ENCODE peak calls at places on chromosomes 12 and 14, in nine cellular contexts. One of them, this sample, is unnamed.

GRCh38 chr12:11171953-11172675 is 1.1 kb downstream of the SMIM10L1 start:
- DNase-seq in AG04450: no peak
- DNase-seq in A549: peak; percentile 10
- DNase-seq in CD8-positive, alpha-beta T cell: no peak
- DNase-seq in fibroblast of mammary gland: peak; percentile 34
- DNase-seq in fibroblast of lung: peak; percentile 43
- DNase-seq in IMR-90: peak; percentile 19
- DNase-seq in Peyer's patch: no peak
- DNase-seq in neural progenitor cell: peak; percentile 22
- DNase-seq in this sample: peak; percentile 48

GRCh38 chr12:116164263-116164817 is 113.2 kb downstream of the MED13L start:
- DNase-seq in AG04450: no peak
- DNase-seq in A549: no peak
- DNase-seq in CD8-positive, alpha-beta T cell: no peak
- DNase-seq in fibroblast of mammary gland: no peak
- DNase-seq in fibroblast of lung: peak; percentile 31
- DNase-seq in IMR-90: peak; percentile 11
- DNase-seq in Peyer's patch: no peak
- DNase-seq in neural progenitor cell: no peak
- DNase-seq in this sample: peak; percentile 42

GRCh38 chr12:88985631-88986030 is 366.7 kb downstream of the DUSP6 start:
- DNase-seq in AG04450: no peak
- DNase-seq in A549: no peak
- DNase-seq in CD8-positive, alpha-beta T cell: no peak
- DNase-seq in fibroblast of mammary gland: no peak
- DNase-seq in fibroblast of lung: no peak
- DNase-seq in IMR-90: peak; percentile 67
- DNase-seq in Peyer's patch: no peak
- DNase-seq in neural progenitor cell: no peak
- DNase-seq in this sample: no peak

GRCh38 chr14:105486974-105487448 is 325 bp downstream of the CRIP1 start:
- DNase-seq in AG04450: no peak
- DNase-seq in A549: no peak
- DNase-seq in CD8-positive, alpha-beta T cell: peak; percentile 73
- DNase-seq in fibroblast of mammary gland: no peak
- DNase-seq in fibroblast of lung: no peak
- DNase-seq in IMR-90: no peak
- DNase-seq in Peyer's patch: peak; percentile 92
- DNase-seq in neural progenitor cell: peak; percentile 45
- DNase-seq in this sample: no peak

GRCh38 chr12:76866146-76866545 is 12.7 kb downstream of the CSRP2 start:
- DNase-seq in AG04450: no peak
- DNase-seq in A549: no peak
- DNase-seq in CD8-positive, alpha-beta T cell: no peak
- DNase-seq in fibroblast of mammary gland: no peak
- DNase-seq in fibroblast of lung: no peak
- DNase-seq in IMR-90: no peak
- DNase-seq in Peyer's patch: no peak
- DNase-seq in neural progenitor cell: peak; percentile 79
- DNase-seq in this sample: no peak

GRCh38 chr12:91877461-91878230 is 268.0 kb downstream of the BTG1 start:
- DNase-seq in AG04450: no peak
- DNase-seq in A549: no peak
- DNase-seq in CD8-positive, alpha-beta T cell: peak; percentile 30
- DNase-seq in fibroblast of mammary gland: no peak
- DNase-seq in fibroblast of lung: no peak
- DNase-seq in IMR-90: no peak
- DNase-seq in Peyer's patch: no peak
- DNase-seq in neural progenitor cell: no peak
- DNase-seq in this sample: no peak

GRCh38 chr12:39622306-39622705 is 2.7 kb upstream of the ABCD2 start:
- DNase-seq in AG04450: no peak
- DNase-seq in A549: no peak
- DNase-seq in CD8-positive, alpha-beta T cell: no peak
- DNase-seq in fibroblast of mammary gland: no peak
- DNase-seq in fibroblast of lung: no peak
- DNase-seq in IMR-90: no peak
- DNase-seq in Peyer's patch: no peak
- DNase-seq in neural progenitor cell: no peak
- DNase-seq in this sample: no peak

GRCh38 chr14:77133718-77134338 is 7.8 kb downstream of the ZDHHC22 start:
- DNase-seq in AG04450: peak; percentile 11
- DNase-seq in A549: peak; percentile 65
- DNase-seq in CD8-positive, alpha-beta T cell: peak; percentile 55
- DNase-seq in fibroblast of mammary gland: peak; percentile 58
- DNase-seq in fibroblast of lung: peak; percentile 61
- DNase-seq in IMR-90: peak; percentile 61
- DNase-seq in Peyer's patch: no peak
- DNase-seq in neural progenitor cell: peak; percentile 95
- DNase-seq in this sample: peak; percentile 69

DNA sequence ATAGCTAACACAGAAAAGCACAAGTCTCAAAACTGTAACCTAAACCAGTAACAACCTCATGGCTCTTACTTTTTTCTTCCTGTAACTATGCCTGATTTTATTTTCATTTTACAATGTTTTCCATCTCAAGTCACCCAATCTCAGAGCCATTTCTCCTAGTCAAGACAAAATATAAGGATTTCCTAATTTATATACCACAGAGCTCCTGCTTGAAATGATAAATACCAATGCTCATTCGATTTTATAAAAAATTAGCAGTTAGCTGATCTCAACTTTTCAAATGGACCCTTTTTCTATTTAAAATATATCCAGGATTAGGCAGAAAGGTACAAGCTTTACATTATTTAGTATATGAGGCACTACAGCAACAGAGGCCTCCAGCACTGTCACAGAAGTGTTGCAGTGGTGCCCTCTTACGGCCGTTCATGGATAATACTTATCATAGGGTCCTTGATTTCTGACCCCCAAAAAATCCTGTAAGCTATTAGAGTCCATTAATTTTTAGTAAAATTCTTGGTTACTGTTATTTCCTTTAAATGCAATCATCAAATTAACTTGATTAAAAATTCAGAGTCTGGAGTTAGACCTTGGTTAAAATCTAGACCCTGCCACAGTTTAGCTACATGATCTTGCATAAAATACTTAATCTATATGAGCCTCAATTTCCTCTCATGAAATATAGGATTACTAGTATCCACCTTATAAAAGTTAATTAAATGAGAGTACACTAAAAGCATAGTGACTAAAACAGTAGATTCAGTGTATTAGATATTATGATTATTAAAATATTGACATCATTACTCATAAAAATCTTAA is 68.3 kb downstream of the SEC23A start:
- DNase-seq in AG04450: no peak
- DNase-seq in A549: peak; percentile 13
- DNase-seq in CD8-positive, alpha-beta T cell: no peak
- DNase-seq in fibroblast of mammary gland: no peak
- DNase-seq in fibroblast of lung: peak; percentile 19
- DNase-seq in IMR-90: no peak
- DNase-seq in Peyer's patch: no peak
- DNase-seq in neural progenitor cell: peak; percentile 69
- DNase-seq in this sample: no peak
- TF ChIP-seq CTCF in AG04450: peak; percentile 44
- TF ChIP-seq CTCF in A549: peak; percentile 50
- TF ChIP-seq CTCF in CD8-positive, alpha-beta T cell: no peak
- TF ChIP-seq CTCF in fibroblast of mammary gland: peak; percentile 36
- TF ChIP-seq CTCF in fibroblast of lung: peak; percentile 25
- TF ChIP-seq CTCF in IMR-90: peak; percentile 16
- TF ChIP-seq CTCF in Peyer's patch: no peak
- TF ChIP-seq CTCF in neural progenitor cell: peak; percentile 74
- TF ChIP-seq CTCF in this sample: peak; percentile 54

GRCh38 chr12:94618995-94619695 is 31.2 kb downstream of the TMCC3 start:
- DNase-seq in AG04450: peak; percentile 64
- DNase-seq in A549: no peak
- DNase-seq in CD8-positive, alpha-beta T cell: no peak
- DNase-seq in fibroblast of mammary gland: peak; percentile 98
- DNase-seq in fibroblast of lung: peak; percentile 91
- DNase-seq in IMR-90: peak; percentile 93
- DNase-seq in Peyer's patch: no peak
- DNase-seq in neural progenitor cell: no peak
- DNase-seq in this sample: peak; percentile 79

GRCh38 chr12:94617101-94617500 is 33.3 kb downstream of the TMCC3 start:
- DNase-seq in AG04450: no peak
- DNase-seq in A549: no peak
- DNase-seq in CD8-positive, alpha-beta T cell: no peak
- DNase-seq in fibroblast of mammary gland: no peak
- DNase-seq in fibroblast of lung: no peak
- DNase-seq in IMR-90: no peak
- DNase-seq in Peyer's patch: no peak
- DNase-seq in neural progenitor cell: no peak
- DNase-seq in this sample: no peak

GRCh38 chr12:94614288-94614721 is 36.1 kb downstream of the TMCC3 start:
- DNase-seq in AG04450: no peak
- DNase-seq in A549: no peak
- DNase-seq in CD8-positive, alpha-beta T cell: no peak
- DNase-seq in fibroblast of mammary gland: no peak
- DNase-seq in fibroblast of lung: peak; percentile 69
- DNase-seq in IMR-90: no peak
- DNase-seq in Peyer's patch: no peak
- DNase-seq in neural progenitor cell: peak; percentile 85
- DNase-seq in this sample: peak; percentile 33

GRCh38 chr12:94616217-94616729 is 34.1 kb downstream of the TMCC3 start:
- DNase-seq in AG04450: no peak
- DNase-seq in A549: peak; percentile 65
- DNase-seq in CD8-positive, alpha-beta T cell: no peak
- DNase-seq in fibroblast of mammary gland: no peak
- DNase-seq in fibroblast of lung: no peak
- DNase-seq in IMR-90: no peak
- DNase-seq in Peyer's patch: peak; percentile 79
- DNase-seq in neural progenitor cell: peak; percentile 22
- DNase-seq in this sample: peak; percentile 25

DNA sequence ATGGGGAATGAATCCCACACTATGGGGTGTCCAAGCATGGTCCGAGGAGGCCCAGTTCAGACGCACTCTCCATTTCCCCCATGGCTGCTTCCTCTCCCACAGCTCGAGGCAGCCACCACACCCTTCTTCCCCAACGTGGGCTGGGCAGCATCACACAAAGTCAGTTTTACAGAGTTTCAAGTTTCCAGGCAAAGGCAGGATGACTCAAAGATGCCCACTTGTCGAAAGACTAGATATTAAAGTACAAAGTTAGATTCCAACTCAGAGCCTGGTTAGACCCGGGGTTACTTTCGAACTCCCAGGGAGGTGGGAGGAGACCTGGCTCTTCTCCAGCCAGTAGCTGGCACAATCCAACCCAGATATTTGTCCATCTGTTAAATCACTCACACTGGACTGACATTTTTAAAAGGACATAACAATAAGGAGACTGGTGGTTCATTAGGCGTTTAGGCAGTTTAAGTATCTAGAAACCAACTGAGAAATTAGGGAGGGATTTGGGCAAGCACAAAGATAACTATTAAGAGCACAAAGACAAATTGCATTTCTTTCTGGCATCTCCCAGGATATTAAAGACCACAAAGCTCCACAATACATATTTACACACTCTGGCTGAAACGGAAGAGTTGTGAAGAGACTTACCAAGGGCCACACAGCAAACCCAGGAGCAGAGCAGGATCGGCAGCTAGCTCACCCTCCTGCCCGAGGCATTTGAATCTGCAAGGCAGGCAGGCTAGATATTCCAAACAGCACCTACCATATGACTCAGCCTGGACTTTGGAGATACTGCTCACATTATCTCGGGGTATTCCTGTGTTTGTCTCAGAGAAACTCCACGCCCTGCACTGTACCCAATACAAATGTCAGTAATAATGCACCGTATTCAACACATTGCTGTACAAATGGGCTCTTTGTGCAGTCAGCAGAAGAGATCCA is 34.8 kb downstream of the TMCC3 start:
- DNase-seq in AG04450: peak; percentile 6
- DNase-seq in A549: peak; percentile 53
- DNase-seq in CD8-positive, alpha-beta T cell: no peak
- DNase-seq in fibroblast of mammary gland: peak; percentile 69
- DNase-seq in fibroblast of lung: peak; percentile 69
- DNase-seq in IMR-90: peak; percentile 45
- DNase-seq in Peyer's patch: peak; percentile 81
- DNase-seq in neural progenitor cell: no peak
- DNase-seq in this sample: peak; percentile 60
- H3K4me3 ChIP-seq in AG04450: no peak overlapping the region
- H3K4me3 ChIP-seq in A549: peak overlapping the region; percentile 25
- H3K4me3 ChIP-seq in CD8-positive, alpha-beta T cell: no peak overlapping the region
- H3K4me3 ChIP-seq in fibroblast of mammary gland: no peak overlapping the region
- H3K4me3 ChIP-seq in fibroblast of lung: no peak overlapping the region
- H3K4me3 ChIP-seq in IMR-90: no peak overlapping the region
- H3K4me3 ChIP-seq in Peyer's patch: peak overlapping the region; percentile 10
- H3K4me3 ChIP-seq in neural progenitor cell: no peak overlapping the region
- H3K4me3 ChIP-seq in this sample: peak overlapping the region; percentile 28

DNA sequence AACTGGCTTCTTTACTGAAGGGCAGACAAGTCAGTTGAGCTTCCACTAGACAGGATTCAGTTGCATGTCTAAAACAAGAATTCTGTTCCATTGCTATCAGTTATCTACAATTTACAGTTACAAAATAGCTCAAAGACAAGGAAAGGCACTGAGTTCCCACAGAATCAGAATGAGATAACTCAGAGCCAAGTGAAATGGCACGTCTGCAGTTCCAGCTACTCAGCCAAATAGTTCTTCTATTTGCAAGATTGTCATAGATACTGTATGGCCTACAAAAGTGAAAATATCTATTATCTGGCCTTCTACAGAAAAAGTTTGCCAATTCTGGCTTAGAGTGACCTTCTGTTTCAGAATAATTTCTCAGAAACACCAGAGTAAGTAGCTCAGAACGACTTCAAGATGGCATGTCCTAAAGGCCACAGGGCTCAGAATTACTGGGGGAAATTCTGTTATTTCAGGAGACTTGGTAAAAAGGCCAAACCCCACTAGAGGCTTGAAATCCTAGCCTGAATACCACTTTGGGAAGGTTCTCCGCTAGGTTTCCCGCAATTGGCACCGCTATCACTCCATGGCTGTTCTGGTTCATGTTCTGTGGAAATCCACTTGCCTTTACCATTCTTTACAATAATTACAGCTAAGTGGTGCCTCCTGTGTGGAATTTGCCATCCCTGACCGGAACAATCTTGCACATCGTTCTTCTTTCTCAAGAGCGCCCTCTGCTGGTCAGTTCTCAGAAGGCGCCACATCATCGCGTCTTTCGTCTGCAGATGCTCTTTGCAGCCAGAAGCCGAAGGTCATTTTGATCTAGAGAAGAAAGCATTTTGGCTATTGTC is 10.6 kb upstream of the RTRAF start:
- DNase-seq in AG04450: peak; percentile 55
- DNase-seq in A549: peak; percentile 48
- DNase-seq in CD8-positive, alpha-beta T cell: peak; percentile 82
- DNase-seq in fibroblast of mammary gland: peak; percentile 78
- DNase-seq in fibroblast of lung: peak; percentile 85
- DNase-seq in IMR-90: peak; percentile 79
- DNase-seq in Peyer's patch: peak; percentile 82
- DNase-seq in neural progenitor cell: peak; percentile 86
- DNase-seq in this sample: peak; percentile 86
- TF ChIP-seq CTCF in AG04450: peak; percentile 89
- TF ChIP-seq CTCF in A549: peak; percentile 86
- TF ChIP-seq CTCF in CD8-positive, alpha-beta T cell: peak; percentile 97
- TF ChIP-seq CTCF in fibroblast of mammary gland: peak; percentile 91
- TF ChIP-seq CTCF in fibroblast of lung: peak; percentile 93
- TF ChIP-seq CTCF in IMR-90: peak; percentile 85
- TF ChIP-seq CTCF in Peyer's patch: peak; percentile 68
- TF ChIP-seq CTCF in neural progenitor cell: peak; percentile 98
- TF ChIP-seq CTCF in this sample: peak; percentile 90

DNA sequence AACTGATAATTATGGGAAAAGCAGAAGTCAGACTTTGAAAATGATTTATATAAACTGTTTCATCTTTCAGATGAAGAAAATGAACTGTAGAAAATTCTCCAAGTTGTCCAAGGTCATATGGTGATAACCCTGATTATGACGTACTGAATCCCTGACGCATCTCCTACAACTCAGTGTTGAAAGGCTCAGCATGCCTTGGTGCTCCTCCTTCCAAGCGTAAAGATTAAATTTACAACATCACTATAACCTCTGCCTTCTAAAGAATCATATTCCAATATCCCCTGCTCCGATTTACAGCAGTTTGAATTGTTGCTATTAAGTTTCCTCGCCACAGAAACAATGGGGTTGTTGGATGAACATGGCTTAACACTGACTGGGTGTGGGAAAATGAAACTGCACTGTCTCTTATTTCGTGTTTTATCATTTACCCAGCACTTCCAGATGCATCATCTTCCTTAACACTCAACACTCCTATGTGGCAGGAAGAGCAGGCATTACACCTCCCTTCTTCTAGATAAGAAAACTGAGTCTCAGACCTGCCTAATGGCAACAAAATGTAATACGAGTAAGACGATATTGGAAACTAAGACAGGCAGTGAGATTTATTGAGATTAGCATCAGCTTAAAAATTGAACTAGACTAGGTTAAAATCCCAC is 74.3 kb downstream of the PPM1H start:
- DNase-seq in AG04450: no peak
- DNase-seq in A549: no peak
- DNase-seq in CD8-positive, alpha-beta T cell: no peak
- DNase-seq in fibroblast of mammary gland: no peak
- DNase-seq in fibroblast of lung: peak; percentile 26
- DNase-seq in IMR-90: peak; percentile 43
- DNase-seq in Peyer's patch: no peak
- DNase-seq in neural progenitor cell: no peak
- DNase-seq in this sample: peak; percentile 67
- H3K4me3 ChIP-seq in AG04450: no peak overlapping the region
- H3K4me3 ChIP-seq in A549: no peak overlapping the region
- H3K4me3 ChIP-seq in CD8-positive, alpha-beta T cell: no peak overlapping the region
- H3K4me3 ChIP-seq in fibroblast of mammary gland: no peak overlapping the region
- H3K4me3 ChIP-seq in fibroblast of lung: no peak overlapping the region
- H3K4me3 ChIP-seq in IMR-90: peak overlapping the region; percentile 10
- H3K4me3 ChIP-seq in Peyer's patch: no peak overlapping the region
- H3K4me3 ChIP-seq in neural progenitor cell: no peak overlapping the region
- H3K4me3 ChIP-seq in this sample: peak overlapping the region; percentile 0

This sample was measured in fibroblast of villous mesenchyme.